ENCODE peak calls at places on chromosomes 7 and 10, in eight cellular contexts. D is Daoy; V is AML-193; L is EL; C is activated naive CD4-positive, alpha-beta T cell treated with anti-CD3 and anti-CD28 coated beads, Interleukin-2, amount 10 ng/mL, durations not matched to agents 7 days and 5 days; H is WERI-Rb-1; Y is activated effector memory CD4-positive, alpha-beta T cell treated with Interleukin-2 at 50 U/mL for 16 hours; T is NCI-H345. Q is an unnamed sample.

GRCh38 chr10:118496525-118496924 is 98.9 kb downstream of the PRLHR start:
- DNase-seq in V (no peak), H (no peak), Y (no peak), T (no peak), D (no peak), C (no peak), L (no peak), Q (no peak)

GRCh38 chr7:80722596-80723141 is 84.2 kb downstream of the CD36 start:
- DNase-seq in V (no peak), Y (no peak), H (no peak), T (no peak), L (peak), D (peak), C (no peak), Q (no peak)

GRCh38 chr10:116385994-116386809 is 41.4 kb upstream of the PNLIPRP3 start:
- DNase-seq in D (peak), V (peak), L (peak), C (no peak), Y (no peak), H (no peak), T (peak), Q (no peak)

GRCh38 chr10:121462955-121463354 is 135.3 kb downstream of the FGFR2 start:
- DNase-seq in D (no peak), H (no peak), C (no peak), L (no peak), V (no peak), Y (no peak), T (no peak), Q (no peak)

GRCh38 chr10:986881-987634 is 1.2 kb upstream of the GTPBP4 start:
- DNase-seq in L (peak), H (no peak), C (no peak), Y (no peak), V (peak), T (no peak), D (peak), Q (peak)

GRCh38 chr10:29858352-29859267 is 200.8 kb downstream of the JCAD start:
- DNase-seq in D (peak), Y (no peak), H (peak), C (no peak), V (no peak), L (peak), T (no peak), Q (no peak)

GRCh38 chr10:102643346-102644065 is 773 bp upstream of the TRIM8 start:
- DNase-seq in D (peak), H (peak), Y (no peak), V (peak), T (peak), L (peak), C (peak), Q (peak)

GRCh38 chr7:105454921-105455320 is 66.2 kb upstream of the SRPK2 start:
- DNase-seq in T (no peak), H (no peak), C (no peak), Y (no peak), D (no peak), V (no peak), L (peak), Q (no peak)

GRCh38 chr7:64400401-64400800 is 86.6 kb downstream of the ZNF736 start:
- DNase-seq in T (no peak), Y (no peak), C (no peak), L (no peak), D (no peak), V (no peak), H (no peak), Q (no peak)

GRCh38 chr7:36062159-36062815 is 90.8 kb upstream of the EEPD1 start:
- DNase-seq in L (no peak), V (no peak), D (no peak), T (no peak), Y (no peak), H (no peak), C (no peak), Q (no peak)

GRCh38 chr10:88149906-88150305 is 286.5 kb downstream of the PTEN start:
- DNase-seq in C (no peak), V (no peak), H (no peak), L (peak), D (no peak), T (no peak), Y (no peak), Q (no peak)

GRCh38 chr10:5893321-5893720 is 3.3 kb downstream of the FBH1 start:
- DNase-seq in H (no peak), V (no peak), C (no peak), L (no peak), Y (no peak), D (no peak), T (no peak), Q (no peak)

GRCh38 chr10:124701435-124701834 is 42.7 kb downstream of the FAM53B start:
- DNase-seq in H (no peak), T (no peak), L (no peak), V (no peak), C (no peak), D (no peak), Y (no peak), Q (no peak)

GRCh38 chr10:4151466-4151865 is 366.5 kb upstream of the KLF6 start:
- DNase-seq in C (no peak), L (no peak), T (no peak), V (no peak), Y (no peak), D (no peak), H (peak), Q (no peak)

GRCh38 chr10:50641636-50642035 is 17.9 kb upstream of the SGMS1 start:
- DNase-seq in V (no peak), T (no peak), H (no peak), Y (no peak), C (no peak), D (peak), L (peak), Q (no peak)

GRCh38 chr10:92816106-92816505 is 32.2 kb upstream of the EXOC6 start:
- DNase-seq in Y (no peak), C (no peak), V (no peak), H (no peak), T (no peak), L (peak), D (no peak), Q (no peak)

GRCh38 chr7:47241112-47242065 is 340.5 kb downstream of the TNS3 start:
- DNase-seq in T (no peak), Y (no peak), H (no peak), D (peak), V (no peak), C (no peak), L (no peak), Q (no peak)

GRCh38 chr7:21850531-21851285 is 95.0 kb downstream of the CDCA7L start:
- DNase-seq in D (peak), Y (no peak), V (no peak), L (peak), H (no peak), T (no peak), C (no peak), Q (no peak)

GRCh38 chr7:2759736-2760097 is 71.7 kb downstream of the AMZ1 start:
- DNase-seq in H (peak), V (no peak), C (no peak), L (no peak), T (peak), D (no peak), Y (no peak), Q (peak)

GRCh38 chr7:76396039-76396732 is 13.3 kb downstream of the SSC4D start:
- DNase-seq in H (no peak), V (no peak), T (no peak), D (no peak), C (no peak), Y (no peak), L (no peak), Q (peak)

GRCh38 chr10:14487511-14487909 is 156.8 kb upstream of the FRMD4A start:
- DNase-seq in L (no peak), V (no peak), C (no peak), H (no peak), Y (no peak), D (no peak), T (no peak), Q (no peak)

GRCh38 chr10:118983263-118983662 is 46.3 kb upstream of the NANOS1 start:
- DNase-seq in C (no peak), Y (no peak), T (peak), H (peak), L (no peak), V (no peak), D (no peak), Q (no peak)